ENCODE peak calls at places on chromosomes 11 and 22, in six cellular contexts. U is GM23338; J is activated T-cell treated with anti-CD3 and anti-CD28 coated beads, Interleukin-2, amount 50 U/mL, for 48 hours; G is erythroblast; R is astrocyte of the spinal cord; K is endothelial cell. T is an unnamed sample.

GRCh38 chr11:114318361-114318760 is 22.2 kb downstream of the NNMT start:
- DNase-seq in U (peak), J (no peak), G (no peak), R (peak), K (no peak), T (no peak)

GRCh38 chr11:106410902-106411301 is 333.4 kb downstream of the AASDHPPT start:
- DNase-seq in U (no peak), J (no peak), G (no peak), R (no peak), K (no peak), T (no peak)

GRCh38 chr11:95924414-95924760 is 480 bp upstream of the MTMR2 start:
- DNase-seq in U (peak), J (no peak), G (no peak), R (peak), K (peak), T (no peak)

GRCh38 chr11:26095340-26095739 is 236.6 kb upstream of the ANO3 start:
- DNase-seq in U (peak), J (no peak), G (no peak), R (no peak), K (no peak), T (no peak)

GRCh38 chr11:203056-203944 is 3.9 kb downstream of the BET1L start:
- DNase-seq in U (no peak), J (no peak), G (no peak), R (no peak), K (no peak), T (peak)

GRCh38 chr11:47586043-47586442 is 435 bp upstream of the FAM180B start:
- DNase-seq in U (no peak), J (no peak), G (no peak), R (no peak), K (no peak), T (no peak)

GRCh38 chr11:2943711-2944118 is 14.5 kb upstream of the PHLDA2 start:
- DNase-seq in U (no peak), J (no peak), G (peak), R (no peak), K (no peak), T (peak)

GRCh38 chr11:128965485-128965884 is 22.8 kb upstream of the TP53AIP1 start:
- DNase-seq in U (no peak), J (no peak), G (no peak), R (no peak), K (no peak), T (no peak)

GRCh38 chr11:69588270-69588669 is 52.7 kb upstream of the CCND1 start:
- DNase-seq in U (peak), J (no peak), G (no peak), R (peak), K (no peak), T (no peak)

GRCh38 chr11:3130269-3131071 is 34.6 kb downstream of the OSBPL5 start:
- DNase-seq in U (no peak), J (no peak), G (no peak), R (no peak), K (no peak), T (no peak)

GRCh38 chr11:14623036-14623435 is 20.6 kb upstream of the PDE3B start:
- DNase-seq in U (peak), J (no peak), G (peak), R (no peak), K (no peak), T (no peak)

GRCh38 chr11:71202598-71202944 is 49.8 kb downstream of the SHANK2 start:
- DNase-seq in U (no peak), J (no peak), G (no peak), R (no peak), K (no peak), T (no peak)

GRCh38 chr11:7457211-7457610 is 28.1 kb upstream of the OLFML1 start:
- DNase-seq in U (no peak), J (no peak), G (no peak), R (no peak), K (no peak), T (no peak)

GRCh38 chr22:24099661-24100060 is 81.6 kb upstream of the SUSD2 start:
- DNase-seq in U (no peak), J (no peak), G (no peak), R (no peak), K (no peak), T (peak)

GRCh38 chr22:44023404-44024287 is 456 bp upstream of the PARVB start:
- DNase-seq in U (peak), J (peak), G (peak), R (peak), K (peak), T (peak)

GRCh38 chr11:1390603-1391164 is 950 bp downstream of the BRSK2 start:
- DNase-seq in U (peak), J (no peak), G (no peak), R (no peak), K (peak), T (no peak)

GRCh38 chr11:88779551-88779950 is 286.2 kb downstream of the GRM5 start:
- DNase-seq in U (no peak), J (no peak), G (no peak), R (peak), K (no peak), T (no peak)

GRCh38 chr11:20110908-20111669 is 49.2 kb downstream of the DBX1 start:
- DNase-seq in U (peak), J (peak), G (peak), R (peak), K (peak), T (peak)

GRCh38 chr22:27372969-27373670 is 428.4 kb downstream of the MN1 start:
- DNase-seq in U (peak), J (no peak), G (no peak), R (no peak), K (peak), T (no peak)

GRCh38 chr11:10076458-10077141 is 217.4 kb downstream of the SBF2 start:
- DNase-seq in U (peak), J (peak), G (peak), R (peak), K (peak), T (peak)

GRCh38 chr11:655036-655726 is 18.1 kb downstream of the DRD4 start:
- DNase-seq in U (no peak), J (no peak), G (no peak), R (no peak), K (no peak), T (no peak)

GRCh38 chr22:50507421-50507990 is at the start of gene LMF2:
- DNase-seq in U (peak), J (peak), G (peak), R (no peak), K (peak), T (peak)

GRCh38 chr11:128282053-128282452 is 305.3 kb downstream of the ETS1 start:
- DNase-seq in U (no peak), J (no peak), G (no peak), R (no peak), K (no peak), T (no peak)

GRCh38 chr22:19636696-19637355 is 77.5 kb upstream of the SEPTIN5 start:
- DNase-seq in U (no peak), J (no peak), G (no peak), R (no peak), K (no peak), T (no peak)

GRCh38 chr22:43955040-43955882 is at the start of gene SAMM50:
- DNase-seq in U (peak), J (peak), G (peak), R (peak), K (peak), T (peak)

GRCh38 chr22:21918466-21919185 is 34.0 kb downstream of the PPM1F start:
- DNase-seq in U (no peak), J (no peak), G (no peak), R (no peak), K (no peak), T (no peak)

GRCh38 chr11:12503886-12504285 is 126.5 kb downstream of the PARVA start:
- DNase-seq in U (no peak), J (no peak), G (no peak), R (no peak), K (no peak), T (no peak)